ENCODE peak calls at places on chromosomes 4 and X, in six cellular contexts. E is PC-9, L is neural crest cell, Z is Caco-2, R is GM20000, W is neural progenitor cell. D is an unnamed sample.

GRCh38 chrX:66680451-66680850 is 41.6 kb upstream of the EDA2R start:
- DNase-seq in E (no peak), L (no peak), Z (no peak), R (no peak), W (no peak), D (no peak)

GRCh38 chrX:48772602-48773001 is 11.1 kb downstream of the GLOD5 start:
- DNase-seq in E (no peak), L (no peak), Z (no peak), R (no peak), W (no peak), D (no peak)

GRCh38 chrX:9847071-9847470 is 60.8 kb downstream of the SHROOM2 start:
- DNase-seq in E (peak; percentile 12), L (no peak), Z (peak; percentile 77), R (no peak), W (no peak), D (no peak)

GRCh38 chrX:78314561-78314960 is 12.8 kb downstream of the CYSLTR1 start:
- DNase-seq in E (no peak), L (no peak), Z (no peak), R (no peak), W (no peak), D (no peak)

GRCh38 chr4:139229534-139230039 is 50.4 kb downstream of the MGARP start:
- DNase-seq in E (no peak), L (no peak), Z (no peak), R (peak; percentile 52), W (peak; percentile 40), D (no peak)

GRCh38 chr4:81804849-81805248 is 333.1 kb upstream of the RASGEF1B start:
- DNase-seq in E (no peak), L (no peak), Z (no peak), R (no peak), W (no peak), D (no peak)

GRCh38 chr4:47692691-47693090 is 145.2 kb downstream of the CORIN start:
- DNase-seq in E (no peak), L (no peak), Z (no peak), R (no peak), W (no peak), D (no peak)

GRCh38 chrX:137566746-137567473 is 983 bp downstream of the ZIC3 start:
- DNase-seq in E (no peak), L (no peak), Z (no peak), R (no peak), W (peak; percentile 35), D (no peak)

GRCh38 chr4:128782076-128782715 is 27.3 kb upstream of the JADE1 start:
- DNase-seq in E (no peak), L (no peak), Z (peak; percentile 58), R (peak; percentile 40), W (peak; percentile 24), D (no peak)

GRCh38 chr4:20544645-20545044 is 155.6 kb upstream of the PACRGL start:
- DNase-seq in E (no peak), L (no peak), Z (no peak), R (peak; percentile 15), W (peak; percentile 36), D (no peak)

GRCh38 chrX:72269671-72270251 is 7.3 kb downstream of the RPS4X start:
- DNase-seq in E (no peak), L (no peak), Z (no peak), R (no peak), W (no peak), D (no peak)

GRCh38 chr4:54063224-54063623 is 1.2 kb downstream of the CHIC2 start:
- DNase-seq in E (no peak), L (no peak), Z (no peak), R (peak; percentile 16), W (no peak), D (no peak)

GRCh38 chr4:156169011-156169410 is 215.3 kb upstream of the CTSO start:
- DNase-seq in E (peak; percentile 28), L (peak; percentile 5), Z (peak; percentile 38), R (peak; percentile 11), W (peak; percentile 70), D (no peak)

GRCh38 chrX:48475295-48475694 is 704 bp upstream of the FTSJ1 start:
- DNase-seq in E (no peak), L (no peak), Z (no peak), R (no peak), W (no peak), D (no peak)

GRCh38 chrX:6909396-6909795 is 238.1 kb upstream of the STS start:
- DNase-seq in E (no peak), L (no peak), Z (no peak), R (no peak), W (no peak), D (no peak)

GRCh38 chrX:24426340-24426913 is 38.7 kb upstream of the PDK3 start:
- DNase-seq in E (no peak), L (no peak), Z (no peak), R (peak; percentile 3), W (peak; percentile 25), D (no peak)

GRCh38 chrX:121987163-121987562 is 939.8 kb downstream of the GLUD2 start:
- DNase-seq in E (no peak), L (no peak), Z (no peak), R (no peak), W (no peak), D (no peak)

GRCh38 chr4:73859614-73860088 is 6.6 kb downstream of the PF4V1 start:
- DNase-seq in E (no peak), L (no peak), Z (no peak), R (no peak), W (no peak), D (no peak)

GRCh38 chr4:177220376-177220775 is 89.3 kb upstream of the NEIL3 start:
- DNase-seq in E (no peak), L (no peak), Z (no peak), R (no peak), W (no peak), D (no peak)

GRCh38 chrX:17415242-17415815 is 40.3 kb downstream of the NHS start:
- DNase-seq in E (no peak), L (no peak), Z (no peak), R (no peak), W (no peak), D (no peak)

GRCh38 chrX:67353651-67354370 is 190.0 kb upstream of the AR start:
- DNase-seq in E (no peak), L (no peak), Z (no peak), R (no peak), W (no peak), D (no peak)

GRCh38 chr4:16843831-16844508 is 54.5 kb downstream of the LDB2 start:
- DNase-seq in E (no peak), L (no peak), Z (no peak), R (no peak), W (no peak), D (no peak)

GRCh38 chr4:10619220-10619619 is 65.3 kb downstream of the CLNK start:
- DNase-seq in E (no peak), L (no peak), Z (no peak), R (no peak), W (no peak), D (no peak)

GRCh38 chr4:163087805-163088204 is 78.9 kb downstream of the NAF1 start:
- DNase-seq in E (no peak), L (no peak), Z (no peak), R (no peak), W (no peak), D (no peak)

GRCh38 chr4:38621004-38621684 is 42.9 kb upstream of the KLF3 start:
- DNase-seq in E (peak; percentile 41), L (no peak), Z (peak; percentile 90), R (no peak), W (no peak), D (no peak)

GRCh38 chr4:87584509-87584908 is 23.8 kb upstream of the DSPP start:
- DNase-seq in E (no peak), L (no peak), Z (no peak), R (no peak), W (no peak), D (no peak)

GRCh38 chr4:108620933-108621905 is 843 bp downstream of the RPL34 start:
- DNase-seq in E (no peak), L (no peak), Z (no peak), R (no peak), W (no peak), D (no peak)

GRCh38 chrX:111555559-111555958 is 44.1 kb downstream of the SERTM2 start:
- DNase-seq in E (no peak), L (no peak), Z (no peak), R (no peak), W (peak; percentile 58), D (no peak)

GRCh38 chrX:111561851-111562250 is 50.4 kb downstream of the SERTM2 start:
- DNase-seq in E (no peak), L (no peak), Z (no peak), R (no peak), W (no peak), D (no peak)

DNA sequence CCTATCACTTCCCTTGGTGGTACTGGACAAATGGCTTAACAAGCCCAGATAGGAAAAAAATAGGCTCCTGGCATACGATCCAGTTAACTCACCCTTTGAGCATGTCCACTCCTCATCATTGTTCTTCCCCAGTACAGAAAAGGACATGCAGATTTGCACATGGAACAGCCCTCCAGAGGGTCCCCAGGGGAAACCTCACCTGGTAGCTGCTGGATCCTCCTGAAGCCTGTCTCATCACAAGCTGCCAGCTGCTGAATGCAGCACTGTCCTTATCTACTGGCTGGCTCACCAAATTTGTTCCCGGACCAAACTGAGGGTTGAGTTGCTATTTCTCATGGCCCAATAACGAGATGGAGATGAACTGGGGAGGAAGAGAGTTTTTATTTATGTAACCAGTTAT is 49.4 kb downstream of the SERTM2 start:
- DNase-seq in E (no peak), L (no peak), Z (no peak), R (no peak), W (no peak), D (no peak)
- TF ChIP-seq CTCF in E (no peak), L (no peak), Z (no peak), R (no peak), W (no peak), D (no peak)

GRCh38 chrX:104253567-104254441 is 929 bp downstream of the ESX1 start:
- DNase-seq in E (peak; percentile 15), L (peak; percentile 3), Z (no peak), R (no peak), W (peak; percentile 69), D (no peak)
- TF ChIP-seq CTCF in E (no peak), L (peak; percentile 40), Z (no peak), R (no peak), W (peak; percentile 53), D (peak; percentile 33)

DNA sequence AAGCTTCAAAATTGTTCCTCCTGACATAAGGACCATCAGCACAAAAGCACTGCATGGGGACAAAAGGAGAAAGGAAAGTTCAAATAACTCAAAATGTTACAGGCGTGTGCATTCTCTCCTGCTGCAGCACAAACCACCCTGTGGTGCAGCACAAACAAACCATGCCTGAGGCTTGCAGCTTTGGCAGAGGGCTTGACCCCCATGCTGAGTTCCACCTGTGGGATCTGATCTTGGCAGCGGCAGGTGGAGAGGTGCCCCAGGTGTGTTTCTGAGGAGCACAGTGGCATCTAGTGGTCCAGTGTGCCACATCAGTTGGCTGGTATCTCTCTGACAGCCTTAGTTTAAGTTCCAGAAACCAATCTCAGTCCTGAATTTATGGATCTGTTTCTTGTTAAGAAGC is 164.6 kb downstream of the SOWAHB start:
- DNase-seq in E (peak; percentile 63), L (no peak), Z (no peak), R (no peak), W (no peak), D (no peak)
- TF ChIP-seq CTCF in E (peak; percentile 72), L (no peak), Z (peak; percentile 27), R (no peak), W (no peak), D (peak; percentile 35)

DNA sequence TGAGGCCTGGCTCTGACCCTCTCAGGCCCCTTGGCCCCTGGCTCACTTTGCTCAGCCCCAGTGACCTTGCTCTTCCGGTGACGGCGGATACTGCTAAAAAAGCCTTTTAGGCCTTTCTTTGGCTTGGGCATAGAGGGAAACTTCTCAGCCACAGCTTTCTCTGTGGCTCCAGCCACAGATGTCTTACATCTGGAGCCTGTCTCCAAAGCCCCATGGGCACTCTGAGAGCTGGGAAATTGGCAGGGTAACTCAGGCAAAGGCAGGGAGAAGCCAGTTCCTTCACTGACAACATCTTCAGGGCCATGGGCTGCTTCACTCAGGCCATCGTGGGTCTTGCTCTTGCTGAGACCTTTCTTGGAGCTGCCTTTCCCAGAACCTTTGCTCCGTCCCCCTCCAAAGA is 12.8 kb downstream of the AMER1 start:
- DNase-seq in E (no peak), L (no peak), Z (no peak), R (no peak), W (no peak), D (no peak)
- TF ChIP-seq CTCF in E (no peak), L (no peak), Z (no peak), R (no peak), W (no peak), D (no peak)